ENCODE peak calls at places on chromosomes 5 and 9, in four cellular contexts. X, F, L and Q are unnamed samples.
A peak's percentile ranks its signal among the peaks of the same experiment; 100 is the strongest.

GRCh38 chr5:96522635-96523355 is 89.7 kb upstream of the PCSK1 start:
- DNase-seq in X (no peak), F (no peak), L (no peak), Q (no peak)

GRCh38 chr5:138461343-138462125 is 3.7 kb upstream of the EGR1 start:
- DNase-seq in X (peak; percentile 85), F (no peak), L (no peak), Q (peak; percentile 79)

GRCh38 chr9:6354072-6354686 is 26.0 kb downstream of the TPD52L3 start:
- DNase-seq in X (peak; percentile 87), F (no peak), L (no peak), Q (peak; percentile 86)

GRCh38 chr9:100477221-100477620 is 4.3 kb downstream of the TMEFF1 start:
- DNase-seq in X (no peak), F (no peak), L (no peak), Q (no peak)

GRCh38 chr9:120713257-120714087 is 798 bp downstream of the MEGF9 start:
- DNase-seq in X (no peak), F (peak; percentile 60), L (no peak), Q (no peak)

GRCh38 chr9:38318755-38319495 is 73.6 kb upstream of the ALDH1B1 start:
- DNase-seq in X (peak; percentile 20), F (no peak), L (no peak), Q (no peak)

GRCh38 chr5:5665225-5666075 is 243.0 kb downstream of the ICE1 start:
- DNase-seq in X (peak; percentile 5), F (no peak), L (no peak), Q (no peak)

GRCh38 chr5:111171-111570 is 19.2 kb downstream of the PLEKHG4B start:
- DNase-seq in X (no peak), F (no peak), L (no peak), Q (no peak)

GRCh38 chr5:5309645-5310044 is 112.8 kb upstream of the ICE1 start:
- DNase-seq in X (no peak), F (no peak), L (no peak), Q (no peak)

GRCh38 chr5:173075137-173075868 is 19.2 kb downstream of the CREBRF start:
- DNase-seq in X (no peak), F (no peak), L (no peak), Q (no peak)

GRCh38 chr9:124551472-124552339 is 44.5 kb upstream of the NR5A1 start:
- DNase-seq in X (peak; percentile 67), F (no peak), L (no peak), Q (peak; percentile 86)

GRCh38 chr5:151598984-151599383 is 7.9 kb upstream of the FAT2 start:
- DNase-seq in X (no peak), F (no peak), L (no peak), Q (no peak)